ENCODE peak calls at places on chromosomes 12 and 14, in eight cellular contexts. M, O, L, N, H, Y, I and Z are unnamed samples.

GRCh38 chr12:67925077-67925476 is 64.2 kb upstream of the IFNG-AS1 start:
- DNase-seq in N (peak; percentile 32), L (no peak), O (no peak), I (no peak), Y (no peak), H (no peak), M (peak; percentile 44), Z (no peak)

GRCh38 chr12:33795536-33795935 is 226.8 kb upstream of the ALG10 start:
- DNase-seq in L (no peak), N (no peak), Y (no peak), H (no peak), O (no peak), I (no peak), M (no peak), Z (no peak)

GRCh38 chr12:123997908-123998307 is 24.9 kb downstream of the ZNF664 start:
- DNase-seq in I (no peak), O (no peak), M (no peak), H (no peak), Y (no peak), N (no peak), L (no peak), Z (no peak)

GRCh38 chr12:81468206-81468605 is 290.9 kb downstream of the PPFIA2 start:
- DNase-seq in N (no peak), H (no peak), O (no peak), L (no peak), M (no peak), Y (no peak), I (no peak), Z (no peak)

GRCh38 chr14:93962701-93963601 is 13.4 kb downstream of the ASB2 start:
- DNase-seq in Y (no peak), L (peak; percentile 72), H (no peak), N (no peak), M (peak; percentile 52), I (peak; percentile 75), O (no peak), Z (no peak)

GRCh38 chr14:81401420-81402122 is 1.4 kb upstream of the STON2 start:
- DNase-seq in N (no peak), M (no peak), L (no peak), Y (no peak), I (no peak), H (no peak), O (no peak), Z (peak; percentile 77)

GRCh38 chr14:62084020-62084419 is 321.8 kb downstream of the SNAPC1 start:
- DNase-seq in L (no peak), O (no peak), I (no peak), Y (no peak), N (no peak), H (no peak), M (no peak), Z (no peak)

GRCh38 chr12:131089526-131090253 is 136.0 kb downstream of the ADGRD1 start:
- DNase-seq in N (no peak), Y (no peak), H (peak; percentile 65), I (no peak), L (no peak), O (no peak), M (peak; percentile 18), Z (no peak)

GRCh38 chr12:52037248-52037861 is 13.9 kb upstream of the NR4A1 start:
- DNase-seq in I (peak; percentile 61), H (peak; percentile 94), O (peak; percentile 78), N (peak; percentile 54), Y (peak; percentile 75), M (no peak), L (no peak), Z (no peak)

GRCh38 chr14:58078068-58078467 is 73.9 kb downstream of the ARMH4 start:
- DNase-seq in M (no peak), I (no peak), H (no peak), Y (no peak), L (no peak), O (no peak), N (no peak), Z (no peak)

GRCh38 chr14:91163316-91163715 is 49.4 kb downstream of the DGLUCY start:
- DNase-seq in O (no peak), H (no peak), I (no peak), Y (no peak), M (no peak), N (peak; percentile 76), L (no peak), Z (no peak)

GRCh38 chr12:15122349-15122748 is 98.9 kb downstream of the RERG start:
- DNase-seq in L (no peak), N (no peak), O (no peak), I (no peak), H (no peak), M (no peak), Y (no peak), Z (no peak)

GRCh38 chr12:6919588-6919987 is 5.2 kb downstream of the ENO2 start:
- DNase-seq in N (no peak), Y (no peak), M (no peak), O (no peak), H (no peak), I (no peak), L (no peak), Z (no peak)

GRCh38 chr14:55160989-55161388 is 30.4 kb downstream of the DLGAP5 start:
- DNase-seq in H (no peak), O (peak; percentile 50), L (no peak), N (no peak), M (no peak), I (no peak), Y (no peak), Z (no peak)

GRCh38 chr14:75399819-75400678 is 27.8 kb upstream of the JDP2 start:
- DNase-seq in O (peak; percentile 60), L (no peak), H (peak; percentile 94), Y (no peak), I (peak; percentile 94), M (peak; percentile 96), N (peak; percentile 94), Z (peak; percentile 97)
- TF ChIP-seq POLR2AphosphoS5 in O (no peak), L (no peak), H (no peak), Y (no peak), I (peak; percentile 83), M (peak; percentile 48), N (peak; percentile 93), Z (peak; percentile 80)

GRCh38 chr12:83514372-83514771 is 827.7 kb downstream of the TMTC2 start:
- DNase-seq in M (no peak), Y (no peak), H (no peak), O (no peak), I (no peak), L (no peak), N (no peak), Z (no peak)
- TF ChIP-seq EP300 in M (no peak), Y (no peak), H (no peak), O (no peak), I (no peak), L (no peak), N (no peak), Z (no peak)

GRCh38 chr14:49865431-49865859 is 12.9 kb upstream of the NEMF start:
- DNase-seq in O (peak; percentile 54), H (no peak), L (no peak), Y (peak; percentile 87), M (peak; percentile 80), I (peak; percentile 89), N (peak; percentile 86), Z (peak; percentile 96)

GRCh38 chr14:49868720-49869114 is 16.1 kb upstream of the NEMF start:
- DNase-seq in H (no peak), M (no peak), Y (no peak), N (no peak), L (no peak), O (no peak), I (no peak), Z (no peak)

GRCh38 chr14:49863483-49864262 is 11.1 kb upstream of the NEMF start:
- DNase-seq in I (no peak), O (peak; percentile 24), M (no peak), N (no peak), H (no peak), L (no peak), Y (no peak), Z (no peak)

GRCh38 chr14:49870908-49871307 is 18.3 kb upstream of the NEMF start:
- DNase-seq in I (no peak), N (no peak), L (no peak), M (no peak), Y (no peak), H (no peak), O (no peak), Z (no peak)

DNA sequence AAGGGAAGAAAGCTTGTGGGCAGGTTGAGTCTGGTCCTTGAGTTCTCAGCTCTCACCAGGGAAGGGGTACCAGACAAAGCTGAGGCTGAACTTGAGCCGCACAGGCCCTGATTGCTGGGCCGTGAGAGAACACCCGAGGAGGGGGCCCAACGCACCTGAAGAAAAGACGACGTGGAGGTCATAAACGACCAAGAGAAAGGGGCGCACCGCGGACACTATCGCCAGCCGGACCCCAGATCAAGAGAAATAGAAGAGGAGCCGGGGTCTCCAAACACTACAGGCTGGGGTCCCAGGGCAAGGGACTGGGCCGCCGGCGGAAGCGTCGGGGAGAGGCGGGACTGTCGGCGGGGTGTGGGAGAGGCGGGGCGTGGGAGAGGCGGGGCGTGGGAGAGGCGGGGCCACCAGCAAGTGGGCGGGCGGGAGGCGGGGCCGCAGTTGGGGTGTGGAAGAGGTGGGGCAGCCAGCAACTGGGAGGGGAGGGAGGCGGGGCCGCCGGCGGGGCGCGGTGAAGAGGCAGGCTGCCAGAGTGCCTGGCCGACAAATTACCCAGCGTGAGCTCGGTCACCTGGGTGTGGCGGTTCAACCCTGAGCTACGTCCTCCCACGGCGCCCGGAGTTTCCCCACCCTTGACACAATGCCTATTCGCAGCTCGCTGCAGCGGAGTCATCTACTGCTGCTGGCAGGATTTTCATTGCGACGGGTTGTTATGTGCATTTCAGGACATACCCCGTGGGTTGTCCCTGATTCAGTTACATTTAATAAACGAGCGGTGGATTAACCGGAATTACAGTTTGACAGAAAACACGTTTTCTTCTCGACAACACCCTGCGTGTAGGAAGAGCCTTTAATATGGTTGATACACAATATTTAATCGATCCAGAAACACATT is 15.5 kb upstream of the NEMF start:
- DNase-seq in O (peak; percentile 96), L (peak; percentile 92), Y (peak; percentile 91), I (peak; percentile 99), N (peak; percentile 98), M (peak; percentile 99), H (peak; percentile 99), Z (peak; percentile 99)
- TF ChIP-seq POLR2AphosphoS5 in O (peak; percentile 59), L (peak; percentile 95), Y (peak; percentile 37), I (peak; percentile 98), N (peak; percentile 96), M (peak; percentile 68), H (peak; percentile 56), Z (peak; percentile 96)

DNA sequence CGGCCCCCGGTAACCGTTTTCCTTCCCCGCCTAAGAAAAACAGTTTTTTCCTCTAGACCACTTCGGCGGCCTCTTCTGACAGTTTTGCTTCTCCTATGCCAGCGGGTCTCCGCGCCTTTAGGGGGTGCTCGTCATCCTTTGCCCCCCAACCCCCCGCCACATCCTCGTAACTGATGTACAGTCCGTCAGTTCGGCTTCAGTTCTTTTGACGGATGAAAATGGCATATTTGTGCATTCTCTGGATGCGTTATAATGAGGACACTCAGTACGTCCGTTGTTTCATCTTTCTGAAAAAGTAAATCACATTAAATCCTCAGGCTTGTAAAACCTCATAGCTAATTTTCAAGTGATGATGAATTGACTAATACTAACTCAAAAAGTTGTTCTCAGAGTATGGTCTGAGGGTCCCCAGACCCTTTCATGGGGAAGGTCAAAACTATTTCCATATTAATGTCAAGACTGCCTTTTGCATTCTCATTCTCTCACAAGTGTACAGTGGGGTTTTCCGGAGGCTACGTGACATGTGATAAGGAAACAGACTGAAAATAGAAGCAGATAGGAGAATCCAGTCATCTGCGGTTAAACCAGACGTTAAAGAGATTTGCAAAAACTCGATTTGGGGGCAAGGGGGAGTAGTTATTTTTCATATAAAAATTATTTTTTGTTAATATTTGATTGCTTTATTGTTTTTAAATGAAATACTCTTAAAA is 829 bp upstream of the NAP1L1 start:
- DNase-seq in Y (no peak), N (no peak), O (peak; percentile 17), I (no peak), L (no peak), H (no peak), M (no peak), Z (no peak)
- TF ChIP-seq EP300 in Y (no peak), N (no peak), O (no peak), I (no peak), L (peak; percentile 16), H (no peak), M (no peak), Z (no peak)